ENCODE peak calls at places on chromosomes 4 and X, in eight cellular contexts. A is choroid plexus epithelial cell, M is psoas muscle, Q is mucosa of descending colon, K is pancreas, S is esophagus squamous epithelium, P is H9, V is GM06990. O is an unnamed sample.

GRCh38 chrX:9765072-9765736 is 443 bp downstream of the GPR143 start:
- DNase-seq in A (no peak), M (no peak), Q (no peak), K (peak), S (no peak), P (peak), V (no peak), O (no peak)

GRCh38 chrX:117990438-117990837 is 126.2 kb downstream of the KLHL13 start:
- DNase-seq in A (no peak), M (no peak), Q (no peak), K (no peak), S (no peak), P (no peak), V (no peak), O (no peak)

GRCh38 chr4:150078041-150078995 is at the start of gene DCLK2:
- DNase-seq in A (peak), M (peak), Q (peak), K (peak), S (no peak), P (peak), V (peak), O (peak)

GRCh38 chr4:65190780-65191179 is 479.5 kb downstream of the EPHA5 start:
- DNase-seq in A (no peak), M (no peak), Q (no peak), K (no peak), S (no peak), P (no peak), V (no peak), O (no peak)

GRCh38 chrX:15497865-15498264 is 2.7 kb upstream of the BMX start:
- DNase-seq in A (peak), M (no peak), Q (no peak), K (peak), S (no peak), P (peak), V (no peak), O (peak)

GRCh38 chrX:49838374-49838773 is 9.3 kb downstream of the PAGE4 start:
- DNase-seq in A (peak), M (no peak), Q (no peak), K (no peak), S (no peak), P (peak), V (no peak), O (no peak)

GRCh38 chr4:2570551-2571222 is 34.2 kb downstream of the FAM193A start:
- DNase-seq in A (no peak), M (peak), Q (no peak), K (no peak), S (no peak), P (no peak), V (peak), O (peak)

GRCh38 chrX:21383546-21383945 is 9.3 kb downstream of the CNKSR2 start:
- DNase-seq in A (no peak), M (no peak), Q (no peak), K (no peak), S (no peak), P (no peak), V (no peak), O (no peak)

GRCh38 chrX:138128025-138128671 is 562.2 kb downstream of the ZIC3 start:
- DNase-seq in A (peak), M (no peak), Q (no peak), K (no peak), S (no peak), P (peak), V (peak), O (no peak)

GRCh38 chr4:6110681-6111353 is 89.5 kb downstream of the JAKMIP1 start:
- DNase-seq in A (no peak), M (no peak), Q (no peak), K (no peak), S (no peak), P (no peak), V (no peak), O (no peak)

GRCh38 chr4:14000091-14000814 is 372.7 kb upstream of the BOD1L1 start:
- DNase-seq in A (no peak), M (no peak), Q (no peak), K (no peak), S (no peak), P (no peak), V (no peak), O (no peak)

GRCh38 chr4:111689214-111689613 is 456.0 kb upstream of the FAM241A start:
- DNase-seq in A (peak), M (no peak), Q (no peak), K (no peak), S (no peak), P (no peak), V (no peak), O (no peak)

GRCh38 chr4:39124885-39125599 is 57.3 kb upstream of the WDR19 start:
- DNase-seq in A (no peak), M (no peak), Q (no peak), K (no peak), S (no peak), P (no peak), V (peak), O (no peak)

GRCh38 chrX:12210196-12210815 is 72.0 kb downstream of the FRMPD4 start:
- DNase-seq in A (peak), M (no peak), Q (no peak), K (no peak), S (no peak), P (no peak), V (no peak), O (peak)

GRCh38 chr4:159543831-159544230 is 441.0 kb downstream of the RAPGEF2 start:
- DNase-seq in A (no peak), M (no peak), Q (no peak), K (no peak), S (no peak), P (no peak), V (no peak), O (no peak)

GRCh38 chr4:142558851-142559250 is 287.2 kb downstream of the INPP4B start:
- DNase-seq in A (peak), M (no peak), Q (no peak), K (no peak), S (no peak), P (no peak), V (no peak), O (no peak)

GRCh38 chr4:153116101-153116680 is 88.1 kb upstream of the TRIM2 start:
- DNase-seq in A (no peak), M (no peak), Q (no peak), K (no peak), S (no peak), P (no peak), V (no peak), O (no peak)

GRCh38 chr4:170400346-170400745 is 310.6 kb upstream of the AADAT start:
- DNase-seq in A (no peak), M (no peak), Q (no peak), K (no peak), S (no peak), P (no peak), V (no peak), O (no peak)

DNA sequence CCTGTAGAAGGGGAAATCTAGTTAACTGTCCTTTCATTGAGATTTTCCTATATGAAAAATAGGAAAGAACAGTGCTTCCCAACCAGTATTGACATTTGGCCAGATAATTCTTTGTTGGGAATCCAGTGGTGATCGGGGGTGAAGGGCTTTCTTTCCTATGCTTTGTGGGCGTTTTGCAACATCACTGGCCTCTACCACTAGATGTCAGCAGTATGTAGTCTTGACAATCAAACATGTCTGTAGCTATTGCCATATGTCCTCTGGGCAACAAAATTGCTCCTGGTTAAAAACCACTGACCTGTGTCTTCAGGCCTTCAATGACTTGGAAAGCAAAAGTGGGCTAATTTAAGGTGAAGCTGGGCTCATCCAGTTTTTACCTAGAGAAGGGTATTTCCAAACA is 658.5 kb downstream of the DACH2 start:
- DNase-seq in A (peak), M (no peak), Q (no peak), K (no peak), S (no peak), P (peak), V (no peak), O (no peak)
- TF ChIP-seq CTCF in A (peak), M (peak), Q (no peak), K (no peak), S (no peak), P (peak), V (peak), O (peak)

GRCh38 chrX:44904542-44905115 is 31.6 kb downstream of the KDM6A start:
- DNase-seq in A (no peak), M (no peak), Q (no peak), K (no peak), S (no peak), P (no peak), V (no peak), O (no peak)
- TF ChIP-seq CTCF in A (peak), M (no peak), Q (no peak), K (no peak), S (no peak), P (peak), V (peak), O (no peak)

GRCh38 chrX:130393451-130394074 is 8.1 kb upstream of the GPR119 start:
- DNase-seq in A (peak), M (no peak), Q (no peak), K (peak), S (no peak), P (peak), V (no peak), O (no peak)
- TF ChIP-seq CTCF in A (peak), M (peak), Q (no peak), K (peak), S (no peak), P (peak), V (peak), O (peak)

GRCh38 chr4:88526221-88526815 is 2.7 kb upstream of the PYURF start:
- DNase-seq in A (peak), M (no peak), Q (no peak), K (no peak), S (no peak), P (no peak), V (no peak), O (no peak)
- TF ChIP-seq CTCF in A (peak), M (peak), Q (no peak), K (no peak), S (peak), P (peak), V (peak), O (peak)

DNA sequence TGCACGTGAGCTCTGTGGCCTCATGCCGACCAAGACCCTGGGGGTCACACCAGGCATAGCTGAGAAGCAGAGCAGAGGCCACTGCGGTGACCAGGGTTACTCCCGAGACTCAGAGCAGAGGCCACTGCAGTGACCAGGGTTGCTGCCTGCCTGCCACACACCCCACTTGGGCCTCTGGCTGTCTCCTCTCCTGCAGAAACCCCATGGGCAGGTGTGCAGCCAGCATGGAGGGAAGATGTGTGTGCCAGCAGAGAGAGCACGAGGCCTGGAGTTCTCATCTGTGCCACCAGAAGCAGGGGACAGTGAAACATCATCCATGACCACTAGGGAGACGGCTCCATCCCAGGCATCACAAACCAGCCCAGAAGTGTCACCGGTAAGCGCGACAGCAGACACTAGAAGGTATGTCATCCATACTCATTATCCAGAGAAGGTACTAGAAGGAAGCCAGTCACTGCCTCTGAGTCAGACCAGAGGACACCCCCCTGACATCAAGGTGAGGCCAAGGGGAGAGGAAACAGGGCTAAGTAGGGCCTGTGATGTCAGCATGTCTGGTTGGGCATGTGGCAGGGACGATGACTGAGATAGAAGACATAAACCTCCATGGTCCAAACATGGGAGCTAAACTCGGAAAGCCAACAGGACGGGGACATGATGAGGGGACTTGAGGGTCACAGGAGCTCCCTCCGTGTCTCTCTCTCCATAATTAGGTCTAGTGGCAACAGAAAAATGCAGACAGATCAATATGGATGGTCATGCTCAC is 24.2 kb upstream of the SPON2 start:
- DNase-seq in A (no peak), M (no peak), Q (no peak), K (no peak), S (no peak), P (no peak), V (no peak), O (no peak)
- TF ChIP-seq CTCF in A (no peak), M (no peak), Q (no peak), K (no peak), S (no peak), P (no peak), V (no peak), O (no peak)

GRCh38 chr4:162849922-162850321 is 316.8 kb downstream of the NAF1 start:
- DNase-seq in A (no peak), M (no peak), Q (no peak), K (no peak), S (no peak), P (no peak), V (no peak), O (no peak)

GRCh38 chr4:162847945-162848549 is 318.6 kb downstream of the NAF1 start:
- DNase-seq in A (peak), M (no peak), Q (no peak), K (no peak), S (no peak), P (no peak), V (no peak), O (no peak)

GRCh38 chr4:162853788-162854187 is 312.9 kb downstream of the NAF1 start:
- DNase-seq in A (no peak), M (no peak), Q (no peak), K (no peak), S (no peak), P (no peak), V (no peak), O (no peak)

GRCh38 chr4:162852642-162853041 is 314.0 kb downstream of the NAF1 start:
- DNase-seq in A (no peak), M (no peak), Q (no peak), K (no peak), S (no peak), P (peak), V (no peak), O (no peak)
- TF ChIP-seq CTCF in A (no peak), M (no peak), Q (no peak), K (no peak), S (no peak), P (peak), V (no peak), O (no peak)

DNA sequence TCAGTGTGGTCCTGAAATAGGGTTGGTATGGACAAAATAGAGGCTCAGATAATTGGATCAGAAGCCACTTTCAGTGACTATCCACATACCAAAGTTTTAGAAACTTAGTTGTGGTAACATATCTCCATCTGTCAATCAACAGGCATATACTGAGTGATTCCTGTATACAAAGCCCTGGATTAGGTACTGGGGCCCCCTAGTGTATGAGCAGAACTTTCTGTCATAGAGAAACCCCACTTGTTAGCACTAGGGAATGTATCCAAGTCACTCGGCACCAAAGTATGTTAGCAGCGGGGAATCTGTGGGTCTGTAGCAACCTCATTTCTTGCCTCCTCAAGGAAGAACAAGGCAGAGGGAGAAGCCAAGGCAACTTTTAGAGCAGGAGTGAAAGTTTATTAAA is 50.7 kb downstream of the MAP7D3 start:
- DNase-seq in A (peak), M (no peak), Q (no peak), K (no peak), S (no peak), P (no peak), V (no peak), O (no peak)
- TF ChIP-seq CTCF in A (peak), M (peak), Q (no peak), K (no peak), S (no peak), P (peak), V (peak), O (peak)

DNA sequence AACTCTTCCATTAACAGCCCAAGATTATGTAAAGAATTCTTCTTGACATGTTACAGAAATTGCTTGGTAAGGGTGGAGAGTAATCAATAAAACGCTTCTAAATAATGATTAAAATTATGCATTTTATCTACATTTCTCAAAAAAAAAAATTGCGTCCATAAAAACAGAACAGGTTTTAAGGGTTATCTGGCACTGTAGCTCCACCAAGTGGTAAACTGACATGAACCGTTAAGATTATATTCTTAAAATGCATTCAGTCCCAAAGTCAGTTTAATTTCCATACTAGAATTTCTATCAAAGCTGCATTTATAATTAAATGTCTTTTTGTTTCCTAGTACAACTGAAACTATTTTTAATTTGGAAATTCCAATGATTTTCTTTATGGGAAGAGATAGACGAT is 214.0 kb upstream of the UGT8 start:
- DNase-seq in A (peak), M (no peak), Q (no peak), K (no peak), S (no peak), P (no peak), V (peak), O (no peak)
- TF ChIP-seq CTCF in A (peak), M (peak), Q (no peak), K (peak), S (no peak), P (peak), V (peak), O (peak)

GRCh38 chr4:84324303-84324702 is 174.8 kb downstream of the NKX6-1 start:
- DNase-seq in A (no peak), M (no peak), Q (no peak), K (no peak), S (no peak), P (no peak), V (no peak), O (no peak)
- TF ChIP-seq CTCF in A (no peak), M (no peak), Q (no peak), K (no peak), S (no peak), P (no peak), V (no peak), O (no peak)